ENCODE peak calls at places on chromosomes 6 and 20, in six cellular contexts. E is OCI-LY7; T is neural crest cell; J is HS-5; G is NCI-H1105 treated with DMSO at 0.1 percent for 48 hours; Y is activated CD4-positive, alpha-beta T cell treated with anti-CD3 and anti-CD28 coated beads, Interleukin-2, amount 50 U/mL, for 1 hour. K is an unnamed sample.
A peak's percentile ranks its signal among the peaks of the same experiment; 100 is the strongest.

GRCh38 chr20:62416651-62417637 is 9.9 kb upstream of the CABLES2 start:
- DNase-seq in E (no peak), T (no peak), J (no peak), G (no peak), Y (no peak), K (no peak)

GRCh38 chr6:90397929-90398674 is 101.5 kb upstream of the BACH2 start:
- DNase-seq in E (no peak), T (no peak), J (no peak), G (no peak), Y (peak; percentile 69), K (no peak)

GRCh38 chr6:152605901-152606390 is 31.2 kb downstream of the SYNE1 start:
- DNase-seq in E (no peak), T (no peak), J (no peak), G (no peak), Y (no peak), K (no peak)

GRCh38 chr20:63572071-63572787 is 1.8 kb downstream of the HELZ2 start:
- DNase-seq in E (no peak), T (no peak), J (no peak), G (no peak), Y (no peak), K (no peak)

GRCh38 chr6:100382767-100383195 is 81.9 kb downstream of the SIM1 start:
- DNase-seq in E (no peak), T (no peak), J (no peak), G (no peak), Y (no peak), K (no peak)

GRCh38 chr6:87183687-87184086 is 28.3 kb downstream of the ZNF292 start:
- DNase-seq in E (no peak), T (no peak), J (peak; percentile 58), G (no peak), Y (no peak), K (no peak)

GRCh38 chr20:49978685-49979029 is 4.1 kb upstream of the SNAI1 start:
- DNase-seq in E (no peak), T (no peak), J (no peak), G (no peak), Y (no peak), K (no peak)

GRCh38 chr6:88870728-88871330 is 92.6 kb downstream of the RNGTT start:
- DNase-seq in E (peak; percentile 79), T (peak; percentile 43), J (peak; percentile 28), G (peak; percentile 57), Y (peak; percentile 27), K (no peak)

GRCh38 chr6:170298688-170299087 is 7.8 kb upstream of the DLL1 start:
- DNase-seq in E (no peak), T (no peak), J (no peak), G (no peak), Y (no peak), K (no peak)

GRCh38 chr6:53679446-53679933 is 13.9 kb upstream of the KLHL31 start:
- DNase-seq in E (peak; percentile 20), T (no peak), J (peak; percentile 11), G (peak; percentile 20), Y (no peak), K (peak; percentile 41)

GRCh38 chr6:67544851-67545452 is 1090.1 kb upstream of the ADGRB3 start:
- DNase-seq in E (peak; percentile 31), T (no peak), J (no peak), G (no peak), Y (no peak), K (no peak)

GRCh38 chr20:60117040-60117439 is 158.8 kb downstream of the CDH26 start:
- DNase-seq in E (no peak), T (no peak), J (no peak), G (no peak), Y (no peak), K (no peak)

GRCh38 chr20:62305149-62305764 is 2.5 kb downstream of the ADRM1 start:
- DNase-seq in E (no peak), T (no peak), J (no peak), G (no peak), Y (no peak), K (no peak)

GRCh38 chr6:37952027-37952426 is 132.5 kb downstream of the ZFAND3 start:
- DNase-seq in E (no peak), T (no peak), J (no peak), G (no peak), Y (no peak), K (no peak)

GRCh38 chr6:79042088-79042798 is 35.8 kb downstream of the PHIP start:
- DNase-seq in E (no peak), T (no peak), J (no peak), G (no peak), Y (no peak), K (no peak)

GRCh38 chr20:50034567-50035170 is 51.9 kb downstream of the SNAI1 start:
- DNase-seq in E (no peak), T (no peak), J (no peak), G (no peak), Y (no peak), K (no peak)

GRCh38 chr20:24987244-24987643 is 5.3 kb downstream of the APMAP start:
- DNase-seq in E (no peak), T (no peak), J (no peak), G (no peak), Y (no peak), K (no peak)

GRCh38 chr6:169167581-169168301 is 85.9 kb downstream of the THBS2 start:
- DNase-seq in E (no peak), T (no peak), J (no peak), G (no peak), Y (no peak), K (no peak)

GRCh38 chr6:41422156-41422555 is 86.7 kb downstream of the NCR2 start:
- DNase-seq in E (no peak), T (no peak), J (no peak), G (peak; percentile 19), Y (no peak), K (no peak)

GRCh38 chr6:14384175-14384949 is 266.8 kb downstream of the CD83 start:
- DNase-seq in E (no peak), T (no peak), J (no peak), G (peak; percentile 98), Y (no peak), K (no peak)

GRCh38 chr20:3082306-3082951 is 2.1 kb downstream of the AVP start:
- DNase-seq in E (no peak), T (no peak), J (no peak), G (no peak), Y (no peak), K (no peak)

GRCh38 chr6:80156204-80156603 is 49.7 kb downstream of the BCKDHB start:
- DNase-seq in E (no peak), T (no peak), J (no peak), G (no peak), Y (no peak), K (no peak)

GRCh38 chr20:44217342-44218092 is 6.9 kb upstream of the OSER1 start:
- DNase-seq in E (peak; percentile 68), T (peak; percentile 64), J (no peak), G (peak; percentile 72), Y (peak; percentile 60), K (peak; percentile 95)

GRCh38 chr6:5786321-5787053 is 220.2 kb downstream of the NRN1 start:
- DNase-seq in E (no peak), T (no peak), J (no peak), G (no peak), Y (no peak), K (no peak)

GRCh38 chr6:72824833-72825232 is 203.0 kb downstream of the KCNQ5 start:
- DNase-seq in E (no peak), T (no peak), J (no peak), G (no peak), Y (no peak), K (no peak)

GRCh38 chr6:122347251-122347650 is 52.2 kb upstream of the HSF2 start:
- DNase-seq in E (no peak), T (no peak), J (no peak), G (no peak), Y (no peak), K (no peak)

GRCh38 chr6:3965071-3965718 is 113.7 kb downstream of the FAM217A start:
- DNase-seq in E (no peak), T (no peak), J (no peak), G (no peak), Y (no peak), K (no peak)

GRCh38 chr6:134621858-134622257 is 303.9 kb upstream of the SGK1 start:
- DNase-seq in E (no peak), T (no peak), J (no peak), G (no peak), Y (no peak), K (no peak)

GRCh38 chr6:111992851-111993250 is 61.1 kb upstream of the CCN6 start:
- DNase-seq in E (no peak), T (no peak), J (no peak), G (no peak), Y (peak; percentile 52), K (no peak)

GRCh38 chr6:6908116-6908515 is 199.6 kb upstream of the RREB1 start:
- DNase-seq in E (no peak), T (no peak), J (no peak), G (no peak), Y (no peak), K (no peak)

GRCh38 chr6:31586013-31586412 is at the start of gene LST1:
- DNase-seq in E (no peak), T (no peak), J (no peak), G (no peak), Y (no peak), K (no peak)

GRCh38 chr20:1800777-1801176 is 94.4 kb upstream of the SIRPA start:
- DNase-seq in E (no peak), T (no peak), J (no peak), G (peak; percentile 33), Y (no peak), K (no peak)

GRCh38 chr6:36679043-36679821 is 718 bp downstream of the CDKN1A start:
- DNase-seq in E (no peak), T (peak; percentile 22), J (no peak), G (peak; percentile 28), Y (no peak), K (peak; percentile 42)

GRCh38 chr6:12324096-12324495 is 33.9 kb downstream of the EDN1 start:
- DNase-seq in E (no peak), T (no peak), J (peak; percentile 57), G (no peak), Y (no peak), K (peak; percentile 88)

GRCh38 chr6:139370047-139370706 is 4.3 kb downstream of the CITED2 start:
- DNase-seq in E (no peak), T (no peak), J (peak; percentile 69), G (peak; percentile 17), Y (no peak), K (no peak)

GRCh38 chr20:63064745-63065711 is 58.3 kb upstream of the BHLHE23 start:
- DNase-seq in E (no peak), T (no peak), J (no peak), G (no peak), Y (no peak), K (no peak)

K was measured in Caco-2.